ENCODE peak calls at places on chromosomes 16 and 17, in five cellular contexts. R is HepG2, J is GM12891, T is GM12878, L is K562. Q is an unnamed sample.

GRCh38 chr17:62703776-62704380 is 76.4 kb downstream of the MRC2 start:
- DNase-seq in R (no peak), J (peak), T (no peak), L (peak), Q (peak)

GRCh38 chr16:88287219-88287618 is 95.5 kb upstream of the ZNF469 start:
- DNase-seq in R (peak), J (no peak), T (no peak), L (peak), Q (no peak)

GRCh38 chr17:17849863-17850373 is 13.1 kb upstream of the SREBF1 start:
- DNase-seq in R (peak), J (peak), T (peak), L (peak), Q (peak)

GRCh38 chr16:4200781-4201137 is 41.1 kb downstream of the SRL start:
- DNase-seq in R (no peak), J (no peak), T (no peak), L (no peak), Q (no peak)

GRCh38 chr16:19137201-19137601 is 23.4 kb downstream of the ITPRIPL2 start:
- DNase-seq in R (no peak), J (no peak), T (no peak), L (no peak), Q (no peak)

GRCh38 chr17:36629252-36629847 is 28.0 kb downstream of the MRM1 start:
- DNase-seq in R (peak), J (peak), T (peak), L (peak), Q (peak)

GRCh38 chr16:89105599-89106151 is 12.0 kb downstream of the ACSF3 start:
- DNase-seq in R (no peak), J (no peak), T (no peak), L (no peak), Q (no peak)

GRCh38 chr16:31458073-31458834 is 1.0 kb upstream of the ARMC5 start:
- DNase-seq in R (peak), J (peak), T (no peak), L (peak), Q (no peak)

GRCh38 chr16:7227193-7227825 is 105.3 kb upstream of the RBFOX1 start:
- DNase-seq in R (no peak), J (no peak), T (no peak), L (no peak), Q (no peak)

GRCh38 chr16:48434653-48435318 is 49.6 kb upstream of the SIAH1 start:
- DNase-seq in R (no peak), J (no peak), T (no peak), L (no peak), Q (no peak)

DNA sequence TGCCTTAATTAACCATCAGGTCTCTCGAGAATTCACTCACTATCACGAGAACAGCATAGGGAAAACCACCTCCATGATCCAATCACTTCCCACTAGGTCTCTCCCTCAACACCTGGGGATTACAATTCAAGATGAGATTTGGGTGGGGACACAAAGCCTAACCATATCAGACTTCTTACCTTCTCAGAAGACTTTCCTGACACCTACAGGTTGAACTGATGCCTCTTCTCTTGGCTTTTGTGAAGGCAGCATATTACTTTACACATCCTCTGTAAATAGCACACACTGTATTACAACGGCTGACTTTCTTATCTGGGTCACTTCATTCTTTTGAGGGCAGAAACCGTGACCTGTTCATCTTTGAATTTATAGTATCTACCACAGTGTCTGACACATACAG is 23.6 kb downstream of the BMERB1 start:
- DNase-seq in R (no peak), J (no peak), T (no peak), L (no peak), Q (no peak)
- TF ChIP-seq TAF1 in R (no peak), J (no peak), T (no peak), L (no peak), Q (no peak)

GRCh38 chr17:77443743-77444260 is 303.0 kb downstream of the SEC14L1 start:
- DNase-seq in R (no peak), J (no peak), T (no peak), L (no peak), Q (no peak)

GRCh38 chr17:77446959-77447634 is 306.3 kb downstream of the SEC14L1 start:
- DNase-seq in R (no peak), J (no peak), T (no peak), L (no peak), Q (no peak)

GRCh38 chr17:77444653-77445029 is 303.9 kb downstream of the SEC14L1 start:
- DNase-seq in R (no peak), J (no peak), T (peak), L (peak), Q (no peak)

GRCh38 chr17:77445030-77445907 is 304.5 kb downstream of the SEC14L1 start:
- DNase-seq in R (no peak), J (no peak), T (peak), L (no peak), Q (peak)

DNA sequence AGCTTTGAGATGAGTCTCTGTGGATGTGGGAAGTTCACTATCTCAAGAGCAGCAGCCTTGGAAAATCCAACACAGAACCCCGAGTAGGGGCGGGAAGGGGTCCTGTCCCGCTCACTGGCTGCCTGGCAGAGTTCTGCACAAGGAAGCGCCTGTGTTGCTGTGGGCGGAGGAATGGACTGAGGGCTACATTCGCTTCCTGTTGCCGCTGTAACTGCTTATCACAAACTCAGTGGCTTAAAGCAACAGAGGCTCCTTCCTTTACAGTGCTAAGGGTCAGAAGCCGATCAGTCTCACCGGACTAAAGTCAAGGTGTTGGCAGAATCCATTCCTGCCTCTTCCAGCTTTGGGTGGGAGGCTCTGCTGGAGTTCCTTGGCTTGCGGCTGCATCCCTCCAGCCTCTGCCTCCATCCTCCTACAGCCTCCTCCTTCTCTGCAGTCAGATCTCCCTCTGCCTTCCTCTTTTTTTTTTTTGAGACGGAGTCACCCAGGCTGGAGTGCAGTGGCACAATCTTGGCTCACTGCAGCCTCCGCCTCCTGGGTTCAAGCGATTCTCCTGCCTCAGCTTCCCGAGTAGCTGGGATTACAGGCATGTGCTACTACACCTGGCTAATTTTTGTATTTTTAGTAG is 305.3 kb downstream of the SEC14L1 start:
- DNase-seq in R (no peak), J (no peak), T (no peak), L (no peak), Q (no peak)
- TF ChIP-seq POLR2AphosphoS5 in R (no peak), J (no peak), T (peak), L (no peak), Q (no peak)

GRCh38 chr17:81794509-81794908 is 9.4 kb upstream of the GCGR start:
- DNase-seq in R (no peak), J (no peak), T (no peak), L (peak), Q (no peak)
- TF ChIP-seq TAF1 in R (no peak), J (no peak), T (no peak), L (no peak), Q (no peak)

DNA sequence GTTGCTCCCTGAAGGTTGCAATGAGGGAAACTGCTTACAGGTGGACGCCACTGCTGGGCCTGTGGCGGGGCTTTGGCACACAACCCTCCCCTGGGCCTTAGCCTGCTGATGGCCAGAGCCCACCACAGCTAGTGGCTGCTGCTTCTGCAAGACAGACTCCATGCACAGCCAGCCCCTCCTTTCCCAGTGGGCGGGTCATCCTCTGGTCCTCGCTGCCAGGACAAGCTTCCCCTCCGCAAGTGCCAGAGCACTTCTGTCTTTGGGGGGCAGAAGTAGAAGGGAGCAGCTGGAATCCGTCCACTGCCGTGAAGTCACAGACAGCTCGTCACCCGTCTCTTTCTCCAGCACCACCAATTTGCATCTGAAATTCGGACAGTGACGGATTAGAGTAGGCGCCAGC is 31.2 kb upstream of the NAT9 start:
- DNase-seq in R (no peak), J (no peak), T (no peak), L (no peak), Q (no peak)
- TF ChIP-seq POLR2AphosphoS5 in R (no peak), J (no peak), T (no peak), L (no peak), Q (no peak)

DNA sequence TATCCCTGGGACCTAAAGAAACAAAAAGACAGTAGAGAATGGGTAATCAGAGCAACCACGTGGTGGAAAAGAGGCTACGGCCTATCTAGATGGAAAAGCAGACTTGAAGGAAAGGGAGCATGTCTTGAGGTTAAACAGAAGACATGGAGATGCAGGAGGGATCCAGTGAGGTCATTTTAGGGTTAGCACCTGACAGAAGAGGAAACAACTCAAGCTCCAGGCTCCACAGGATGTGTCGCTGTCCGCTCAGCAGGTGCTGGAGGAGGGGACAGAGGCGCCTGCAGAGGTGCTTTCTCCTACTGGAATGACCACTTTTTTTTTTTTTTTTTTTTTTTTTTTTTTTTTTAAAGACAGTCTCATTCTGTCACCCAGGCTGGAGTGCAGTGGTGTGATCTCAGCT is 47.5 kb upstream of the CLEC3A start:
- DNase-seq in R (no peak), J (no peak), T (no peak), L (no peak), Q (no peak)
- TF ChIP-seq TAF1 in R (no peak), J (no peak), T (no peak), L (no peak), Q (no peak)

GRCh38 chr17:81845881-81846742 is 11.3 kb upstream of the PPP1R27 start:
- DNase-seq in R (no peak), J (no peak), T (no peak), L (no peak), Q (no peak)
- TF ChIP-seq POLR2AphosphoS5 in R (peak), J (no peak), T (no peak), L (no peak), Q (no peak)

GRCh38 chr16:86462334-86463084 is 47.8 kb upstream of the FOXF1 start:
- DNase-seq in R (no peak), J (no peak), T (no peak), L (no peak), Q (no peak)
- TF ChIP-seq TAF1 in R (no peak), J (no peak), T (no peak), L (no peak), Q (no peak)